ENCODE peak calls at places on chromosomes 4 and X, in six cellular contexts. One of them, this sample, is unnamed.

GRCh38 chr4:89157488-89158024 is 46.2 kb downstream of the TIGD2 start:
- DNase-seq in activated CD8-positive, alpha-beta T cell treated with anti-CD3 and anti-CD28 coated beads, Interleukin-2, amount 10 ng/mL, durations not matched to agents 7 days and 5 days: no peak
- DNase-seq in activated T-helper 1 cell treated with Interleukin-2 at 50 U/mL for 16 hours: no peak
- DNase-seq in foreskin fibroblast: no peak
- DNase-seq in A673: no peak
- DNase-seq in DMS 273 treated with DMSO at 0.1 percent for 48 hours: no peak
- DNase-seq in this sample: no peak

GRCh38 chr4:26179316-26179760 is 141.5 kb upstream of the RBPJ start:
- DNase-seq in activated CD8-positive, alpha-beta T cell treated with anti-CD3 and anti-CD28 coated beads, Interleukin-2, amount 10 ng/mL, durations not matched to agents 7 days and 5 days: no peak
- DNase-seq in A673: no peak
- DNase-seq in DMS 273 treated with DMSO at 0.1 percent for 48 hours: no peak
- DNase-seq in foreskin fibroblast: no peak
- DNase-seq in activated T-helper 1 cell treated with Interleukin-2 at 50 U/mL for 16 hours: no peak
- DNase-seq in this sample: no peak

GRCh38 chr4:66575024-66575696 is 904.9 kb upstream of the EPHA5 start:
- DNase-seq in A673: no peak
- DNase-seq in activated T-helper 1 cell treated with Interleukin-2 at 50 U/mL for 16 hours: no peak
- DNase-seq in activated CD8-positive, alpha-beta T cell treated with anti-CD3 and anti-CD28 coated beads, Interleukin-2, amount 10 ng/mL, durations not matched to agents 7 days and 5 days: no peak
- DNase-seq in DMS 273 treated with DMSO at 0.1 percent for 48 hours: peak
- DNase-seq in foreskin fibroblast: peak
- DNase-seq in this sample: no peak

GRCh38 chr4:73451978-73452747 is 16.1 kb downstream of the AFP start:
- DNase-seq in foreskin fibroblast: no peak
- DNase-seq in A673: no peak
- DNase-seq in activated T-helper 1 cell treated with Interleukin-2 at 50 U/mL for 16 hours: no peak
- DNase-seq in DMS 273 treated with DMSO at 0.1 percent for 48 hours: no peak
- DNase-seq in activated CD8-positive, alpha-beta T cell treated with anti-CD3 and anti-CD28 coated beads, Interleukin-2, amount 10 ng/mL, durations not matched to agents 7 days and 5 days: no peak
- DNase-seq in this sample: no peak

GRCh38 chr4:55733874-55734437 is 85.6 kb upstream of the EXOC1L start:
- DNase-seq in foreskin fibroblast: no peak
- DNase-seq in activated T-helper 1 cell treated with Interleukin-2 at 50 U/mL for 16 hours: no peak
- DNase-seq in A673: peak
- DNase-seq in activated CD8-positive, alpha-beta T cell treated with anti-CD3 and anti-CD28 coated beads, Interleukin-2, amount 10 ng/mL, durations not matched to agents 7 days and 5 days: no peak
- DNase-seq in DMS 273 treated with DMSO at 0.1 percent for 48 hours: no peak
- DNase-seq in this sample: no peak

GRCh38 chrX:65610040-65610439 is 57.4 kb upstream of the MSN start:
- DNase-seq in activated T-helper 1 cell treated with Interleukin-2 at 50 U/mL for 16 hours: no peak
- DNase-seq in DMS 273 treated with DMSO at 0.1 percent for 48 hours: no peak
- DNase-seq in A673: peak
- DNase-seq in activated CD8-positive, alpha-beta T cell treated with anti-CD3 and anti-CD28 coated beads, Interleukin-2, amount 10 ng/mL, durations not matched to agents 7 days and 5 days: no peak
- DNase-seq in foreskin fibroblast: no peak
- DNase-seq in this sample: no peak

GRCh38 chr4:176186721-176187395 is 8.5 kb downstream of the SPATA4 start:
- DNase-seq in activated CD8-positive, alpha-beta T cell treated with anti-CD3 and anti-CD28 coated beads, Interleukin-2, amount 10 ng/mL, durations not matched to agents 7 days and 5 days: no peak
- DNase-seq in DMS 273 treated with DMSO at 0.1 percent for 48 hours: no peak
- DNase-seq in activated T-helper 1 cell treated with Interleukin-2 at 50 U/mL for 16 hours: no peak
- DNase-seq in A673: no peak
- DNase-seq in foreskin fibroblast: no peak
- DNase-seq in this sample: no peak

GRCh38 chr4:119971763-119972162 is 94.9 kb downstream of the MAD2L1 start:
- DNase-seq in activated CD8-positive, alpha-beta T cell treated with anti-CD3 and anti-CD28 coated beads, Interleukin-2, amount 10 ng/mL, durations not matched to agents 7 days and 5 days: no peak
- DNase-seq in foreskin fibroblast: no peak
- DNase-seq in A673: no peak
- DNase-seq in DMS 273 treated with DMSO at 0.1 percent for 48 hours: no peak
- DNase-seq in activated T-helper 1 cell treated with Interleukin-2 at 50 U/mL for 16 hours: no peak
- DNase-seq in this sample: no peak

GRCh38 chr4:182604161-182604591 is 313.0 kb downstream of the DCTD start:
- DNase-seq in DMS 273 treated with DMSO at 0.1 percent for 48 hours: no peak
- DNase-seq in A673: peak
- DNase-seq in activated CD8-positive, alpha-beta T cell treated with anti-CD3 and anti-CD28 coated beads, Interleukin-2, amount 10 ng/mL, durations not matched to agents 7 days and 5 days: no peak
- DNase-seq in foreskin fibroblast: peak
- DNase-seq in activated T-helper 1 cell treated with Interleukin-2 at 50 U/mL for 16 hours: no peak
- DNase-seq in this sample: no peak

GRCh38 chrX:110699109-110699508 is 96.5 kb downstream of the CHRDL1 start:
- DNase-seq in activated CD8-positive, alpha-beta T cell treated with anti-CD3 and anti-CD28 coated beads, Interleukin-2, amount 10 ng/mL, durations not matched to agents 7 days and 5 days: no peak
- DNase-seq in DMS 273 treated with DMSO at 0.1 percent for 48 hours: no peak
- DNase-seq in A673: no peak
- DNase-seq in activated T-helper 1 cell treated with Interleukin-2 at 50 U/mL for 16 hours: no peak
- DNase-seq in foreskin fibroblast: peak
- DNase-seq in this sample: no peak

GRCh38 chr4:105246712-105247111 is 100.0 kb downstream of the TET2 start:
- DNase-seq in activated T-helper 1 cell treated with Interleukin-2 at 50 U/mL for 16 hours: no peak
- DNase-seq in A673: peak
- DNase-seq in foreskin fibroblast: peak
- DNase-seq in activated CD8-positive, alpha-beta T cell treated with anti-CD3 and anti-CD28 coated beads, Interleukin-2, amount 10 ng/mL, durations not matched to agents 7 days and 5 days: no peak
- DNase-seq in DMS 273 treated with DMSO at 0.1 percent for 48 hours: no peak
- DNase-seq in this sample: no peak

GRCh38 chr4:18935956-18936355 is 914.4 kb upstream of the LCORL start:
- DNase-seq in activated T-helper 1 cell treated with Interleukin-2 at 50 U/mL for 16 hours: no peak
- DNase-seq in activated CD8-positive, alpha-beta T cell treated with anti-CD3 and anti-CD28 coated beads, Interleukin-2, amount 10 ng/mL, durations not matched to agents 7 days and 5 days: no peak
- DNase-seq in foreskin fibroblast: no peak
- DNase-seq in DMS 273 treated with DMSO at 0.1 percent for 48 hours: no peak
- DNase-seq in A673: peak
- DNase-seq in this sample: no peak

GRCh38 chr4:2928242-2929155 is 34.7 kb downstream of the NOP14 start:
- DNase-seq in activated CD8-positive, alpha-beta T cell treated with anti-CD3 and anti-CD28 coated beads, Interleukin-2, amount 10 ng/mL, durations not matched to agents 7 days and 5 days: no peak
- DNase-seq in A673: no peak
- DNase-seq in foreskin fibroblast: no peak
- DNase-seq in activated T-helper 1 cell treated with Interleukin-2 at 50 U/mL for 16 hours: no peak
- DNase-seq in DMS 273 treated with DMSO at 0.1 percent for 48 hours: no peak
- DNase-seq in this sample: peak

GRCh38 chr4:173367285-173367684 is 3.5 kb upstream of the SAP30 start:
- DNase-seq in activated CD8-positive, alpha-beta T cell treated with anti-CD3 and anti-CD28 coated beads, Interleukin-2, amount 10 ng/mL, durations not matched to agents 7 days and 5 days: no peak
- DNase-seq in A673: peak
- DNase-seq in activated T-helper 1 cell treated with Interleukin-2 at 50 U/mL for 16 hours: no peak
- DNase-seq in foreskin fibroblast: peak
- DNase-seq in DMS 273 treated with DMSO at 0.1 percent for 48 hours: no peak
- DNase-seq in this sample: no peak

GRCh38 chr4:148227147-148227546 is 215.1 kb downstream of the NR3C2 start:
- DNase-seq in activated CD8-positive, alpha-beta T cell treated with anti-CD3 and anti-CD28 coated beads, Interleukin-2, amount 10 ng/mL, durations not matched to agents 7 days and 5 days: no peak
- DNase-seq in foreskin fibroblast: no peak
- DNase-seq in DMS 273 treated with DMSO at 0.1 percent for 48 hours: no peak
- DNase-seq in A673: no peak
- DNase-seq in activated T-helper 1 cell treated with Interleukin-2 at 50 U/mL for 16 hours: no peak
- DNase-seq in this sample: no peak

GRCh38 chr4:14835708-14836107 is 166.6 kb upstream of the CPEB2 start:
- DNase-seq in DMS 273 treated with DMSO at 0.1 percent for 48 hours: no peak
- DNase-seq in activated T-helper 1 cell treated with Interleukin-2 at 50 U/mL for 16 hours: no peak
- DNase-seq in A673: no peak
- DNase-seq in activated CD8-positive, alpha-beta T cell treated with anti-CD3 and anti-CD28 coated beads, Interleukin-2, amount 10 ng/mL, durations not matched to agents 7 days and 5 days: no peak
- DNase-seq in foreskin fibroblast: no peak
- DNase-seq in this sample: no peak

GRCh38 chrX:29491659-29492058 is 723.7 kb upstream of the MAGEB2 start:
- DNase-seq in activated T-helper 1 cell treated with Interleukin-2 at 50 U/mL for 16 hours: no peak
- DNase-seq in foreskin fibroblast: no peak
- DNase-seq in activated CD8-positive, alpha-beta T cell treated with anti-CD3 and anti-CD28 coated beads, Interleukin-2, amount 10 ng/mL, durations not matched to agents 7 days and 5 days: no peak
- DNase-seq in A673: no peak
- DNase-seq in DMS 273 treated with DMSO at 0.1 percent for 48 hours: no peak
- DNase-seq in this sample: no peak

GRCh38 chr4:94926936-94927335 is 169.2 kb downstream of the BMPR1B start:
- DNase-seq in DMS 273 treated with DMSO at 0.1 percent for 48 hours: no peak
- DNase-seq in A673: no peak
- DNase-seq in activated T-helper 1 cell treated with Interleukin-2 at 50 U/mL for 16 hours: no peak
- DNase-seq in activated CD8-positive, alpha-beta T cell treated with anti-CD3 and anti-CD28 coated beads, Interleukin-2, amount 10 ng/mL, durations not matched to agents 7 days and 5 days: no peak
- DNase-seq in foreskin fibroblast: no peak
- DNase-seq in this sample: no peak

GRCh38 chr4:100641326-100641725 is 123.5 kb upstream of the EMCN start:
- DNase-seq in activated T-helper 1 cell treated with Interleukin-2 at 50 U/mL for 16 hours: no peak
- DNase-seq in foreskin fibroblast: no peak
- DNase-seq in activated CD8-positive, alpha-beta T cell treated with anti-CD3 and anti-CD28 coated beads, Interleukin-2, amount 10 ng/mL, durations not matched to agents 7 days and 5 days: no peak
- DNase-seq in DMS 273 treated with DMSO at 0.1 percent for 48 hours: peak
- DNase-seq in A673: peak
- DNase-seq in this sample: no peak

GRCh38 chr4:7854697-7855370 is 84.8 kb downstream of the AFAP1 start:
- DNase-seq in activated CD8-positive, alpha-beta T cell treated with anti-CD3 and anti-CD28 coated beads, Interleukin-2, amount 10 ng/mL, durations not matched to agents 7 days and 5 days: peak
- DNase-seq in foreskin fibroblast: no peak
- DNase-seq in A673: no peak
- DNase-seq in DMS 273 treated with DMSO at 0.1 percent for 48 hours: no peak
- DNase-seq in activated T-helper 1 cell treated with Interleukin-2 at 50 U/mL for 16 hours: peak
- DNase-seq in this sample: no peak

This sample was measured in cardiac septum.